ENCODE peak calls at places on chromosomes 5 and 9, in seven cellular contexts. One of them, this sample, is unnamed.

GRCh38 chr5:173204185-173204979 is 30.6 kb downstream of the NKX2-5 start:
- DNase-seq in foreskin keratinocyte: no peak
- DNase-seq in IMR-90: peak; percentile 33
- DNase-seq in heart left ventricle: no peak
- DNase-seq in AG10803: peak; percentile 31
- DNase-seq in fibroblast of lung: peak; percentile 47
- DNase-seq in uterus: no peak
- DNase-seq in this sample: no peak

GRCh38 chr5:149416977-149417713 is 38.1 kb upstream of the IL17B start:
- DNase-seq in foreskin keratinocyte: no peak
- DNase-seq in IMR-90: peak; percentile 91
- DNase-seq in heart left ventricle: no peak
- DNase-seq in AG10803: peak; percentile 84
- DNase-seq in fibroblast of lung: peak; percentile 90
- DNase-seq in uterus: peak; percentile 67
- DNase-seq in this sample: no peak

GRCh38 chr5:109329296-109330252 is 80.2 kb downstream of the PJA2 start:
- DNase-seq in foreskin keratinocyte: peak; percentile 22
- DNase-seq in IMR-90: peak; percentile 93
- DNase-seq in heart left ventricle: no peak
- DNase-seq in AG10803: peak; percentile 76
- DNase-seq in fibroblast of lung: peak; percentile 95
- DNase-seq in uterus: no peak
- DNase-seq in this sample: no peak

GRCh38 chr5:131671409-131671808 is 36.4 kb upstream of the RAPGEF6 start:
- DNase-seq in foreskin keratinocyte: no peak
- DNase-seq in IMR-90: no peak
- DNase-seq in heart left ventricle: no peak
- DNase-seq in AG10803: no peak
- DNase-seq in fibroblast of lung: no peak
- DNase-seq in uterus: no peak
- DNase-seq in this sample: no peak

GRCh38 chr9:87389936-87390335 is 107.7 kb upstream of the DAPK1 start:
- DNase-seq in foreskin keratinocyte: peak; percentile 54
- DNase-seq in IMR-90: no peak
- DNase-seq in heart left ventricle: no peak
- DNase-seq in AG10803: peak; percentile 8
- DNase-seq in fibroblast of lung: no peak
- DNase-seq in uterus: no peak
- DNase-seq in this sample: no peak

GRCh38 chr5:57037355-57037754 is 85.4 kb upstream of the MIER3 start:
- DNase-seq in foreskin keratinocyte: no peak
- DNase-seq in IMR-90: no peak
- DNase-seq in heart left ventricle: no peak
- DNase-seq in AG10803: no peak
- DNase-seq in fibroblast of lung: no peak
- DNase-seq in uterus: no peak
- DNase-seq in this sample: no peak

GRCh38 chr5:153352685-153353219 is 137.7 kb upstream of the GRIA1 start:
- DNase-seq in foreskin keratinocyte: peak; percentile 59
- DNase-seq in IMR-90: no peak
- DNase-seq in heart left ventricle: no peak
- DNase-seq in AG10803: no peak
- DNase-seq in fibroblast of lung: no peak
- DNase-seq in uterus: no peak
- DNase-seq in this sample: no peak

GRCh38 chr9:75065513-75065912 is 22.4 kb downstream of the NMRK1 start:
- DNase-seq in foreskin keratinocyte: no peak
- DNase-seq in IMR-90: no peak
- DNase-seq in heart left ventricle: no peak
- DNase-seq in AG10803: no peak
- DNase-seq in fibroblast of lung: no peak
- DNase-seq in uterus: no peak
- DNase-seq in this sample: no peak

GRCh38 chr9:22079873-22080341 is 70.8 kb upstream of the CDKN2B start:
- DNase-seq in foreskin keratinocyte: peak; percentile 68
- DNase-seq in IMR-90: peak; percentile 87
- DNase-seq in heart left ventricle: no peak
- DNase-seq in AG10803: peak; percentile 89
- DNase-seq in fibroblast of lung: peak; percentile 73
- DNase-seq in uterus: no peak
- DNase-seq in this sample: no peak

GRCh38 chr9:112179816-112180215 is 4.7 kb upstream of the SUSD1 start:
- DNase-seq in foreskin keratinocyte: no peak
- DNase-seq in IMR-90: no peak
- DNase-seq in heart left ventricle: no peak
- DNase-seq in AG10803: peak; percentile 90
- DNase-seq in fibroblast of lung: no peak
- DNase-seq in uterus: no peak
- DNase-seq in this sample: no peak

GRCh38 chr9:2163231-2163885 is 148.2 kb downstream of the SMARCA2 start:
- DNase-seq in foreskin keratinocyte: no peak
- DNase-seq in IMR-90: no peak
- DNase-seq in heart left ventricle: no peak
- DNase-seq in AG10803: peak; percentile 21
- DNase-seq in fibroblast of lung: no peak
- DNase-seq in uterus: no peak
- DNase-seq in this sample: no peak

GRCh38 chr5:149583394-149583793 is 2.1 kb downstream of the ARHGEF37 start:
- DNase-seq in foreskin keratinocyte: no peak
- DNase-seq in IMR-90: no peak
- DNase-seq in heart left ventricle: no peak
- DNase-seq in AG10803: peak; percentile 30
- DNase-seq in fibroblast of lung: peak; percentile 62
- DNase-seq in uterus: peak; percentile 44
- DNase-seq in this sample: no peak

GRCh38 chr9:118515947-118516346 is 811.7 kb downstream of the TLR4 start:
- DNase-seq in foreskin keratinocyte: no peak
- DNase-seq in IMR-90: no peak
- DNase-seq in heart left ventricle: no peak
- DNase-seq in AG10803: no peak
- DNase-seq in fibroblast of lung: no peak
- DNase-seq in uterus: no peak
- DNase-seq in this sample: no peak

GRCh38 chr5:75081510-75081909 is 29.2 kb upstream of the GCNT4 start:
- DNase-seq in foreskin keratinocyte: no peak
- DNase-seq in IMR-90: no peak
- DNase-seq in heart left ventricle: no peak
- DNase-seq in AG10803: no peak
- DNase-seq in fibroblast of lung: no peak
- DNase-seq in uterus: no peak
- DNase-seq in this sample: no peak

GRCh38 chr5:111929892-111930291 is 172.9 kb upstream of the NREP start:
- DNase-seq in foreskin keratinocyte: peak; percentile 96
- DNase-seq in IMR-90: peak; percentile 92
- DNase-seq in heart left ventricle: no peak
- DNase-seq in AG10803: peak; percentile 89
- DNase-seq in fibroblast of lung: peak; percentile 93
- DNase-seq in uterus: no peak
- DNase-seq in this sample: no peak

GRCh38 chr5:85049020-85049419 is 664.3 kb upstream of the EDIL3 start:
- DNase-seq in foreskin keratinocyte: peak; percentile 1
- DNase-seq in IMR-90: peak; percentile 70
- DNase-seq in heart left ventricle: no peak
- DNase-seq in AG10803: peak; percentile 6
- DNase-seq in fibroblast of lung: peak; percentile 75
- DNase-seq in uterus: no peak
- DNase-seq in this sample: no peak